ENCODE peak calls at places on chromosome 13, in four cellular contexts. H, L, B and P are unnamed samples.

GRCh38 chr13:48006396-48006795 is 5.3 kb upstream of the SUCLA2 start:
- DNase-seq in H (no peak), L (no peak), B (no peak), P (no peak)

GRCh38 chr13:30466841-30467252 is 1.1 kb upstream of the HMGB1 start:
- DNase-seq in H (no peak), L (no peak), B (peak; percentile 51), P (peak; percentile 68)

GRCh38 chr13:84430441-84430840 is 548.2 kb upstream of the SLITRK1 start:
- DNase-seq in H (no peak), L (no peak), B (no peak), P (no peak)

GRCh38 chr13:87120476-87120875 is 550.7 kb upstream of the SLITRK5 start:
- DNase-seq in H (no peak), L (no peak), B (no peak), P (no peak)

GRCh38 chr13:66895780-66896179 is 334.4 kb downstream of the PCDH9 start:
- DNase-seq in H (no peak), L (no peak), B (no peak), P (no peak)

GRCh38 chr13:33195693-33196464 is 89.7 kb downstream of the STARD13 start:
- DNase-seq in H (no peak), L (no peak), B (no peak), P (no peak)

GRCh38 chr13:43905435-43906031 is 25.8 kb downstream of the LACC1 start:
- DNase-seq in H (peak; percentile 5), L (no peak), B (peak; percentile 65), P (peak; percentile 67)

GRCh38 chr13:75225288-75225687 is 256.7 kb downstream of the TBC1D4 start:
- DNase-seq in H (no peak), L (no peak), B (no peak), P (no peak)

GRCh38 chr13:76791290-76791664 is 94.9 kb downstream of the KCTD12 start:
- DNase-seq in H (no peak), L (no peak), B (no peak), P (no peak)

GRCh38 chr13:51905787-51906186 is 44.0 kb downstream of the CCDC70 start:
- DNase-seq in H (no peak), L (no peak), B (no peak), P (no peak)

GRCh38 chr13:94210826-94211225 is 268.7 kb downstream of the DCT start:
- DNase-seq in H (peak; percentile 15), L (no peak), B (no peak), P (no peak)

GRCh38 chr13:114101831-114102520 is 30.4 kb downstream of the RASA3 start:
- DNase-seq in H (no peak), L (no peak), B (no peak), P (no peak)

GRCh38 chr13:97855570-97855970 is 97.9 kb upstream of the IPO5 start:
- DNase-seq in H (peak; percentile 6), L (no peak), B (peak; percentile 38), P (peak; percentile 73)

GRCh38 chr13:26021516-26021915 is 30.3 kb downstream of the SHISA2 start:
- DNase-seq in H (no peak), L (no peak), B (no peak), P (no peak)

GRCh38 chr13:92769064-92769463 is 457.5 kb upstream of the GPC6 start:
- DNase-seq in H (no peak), L (no peak), B (no peak), P (no peak)

GRCh38 chr13:24161010-24161775 is 673 bp downstream of the SPATA13 start:
- DNase-seq in H (peak; percentile 54), L (no peak), B (no peak), P (peak; percentile 65)

GRCh38 chr13:72643339-72643989 is 84.0 kb downstream of the MZT1 start:
- DNase-seq in H (peak; percentile 73), L (no peak), B (peak; percentile 16), P (peak; percentile 47)

GRCh38 chr13:42581427-42581826 is 7.5 kb downstream of the TNFSF11 start:
- DNase-seq in H (no peak), L (no peak), B (no peak), P (no peak)

GRCh38 chr13:99522288-99522687 is 21.0 kb downstream of the TM9SF2 start:
- DNase-seq in H (no peak), L (no peak), B (no peak), P (no peak)

GRCh38 chr13:102724923-102725322 is 30.1 kb upstream of the METTL21C start:
- DNase-seq in H (no peak), L (peak; percentile 1), B (peak; percentile 3), P (peak; percentile 8)

GRCh38 chr13:67438465-67438864 is 208.3 kb upstream of the PCDH9 start:
- DNase-seq in H (no peak), L (no peak), B (no peak), P (peak; percentile 3)

GRCh38 chr13:113616991-113617749 is 32.6 kb downstream of the TFDP1 start:
- DNase-seq in H (no peak), L (no peak), B (no peak), P (no peak)

GRCh38 chr13:70755411-70755810 is 647.2 kb upstream of the KLHL1 start:
- DNase-seq in H (no peak), L (no peak), B (no peak), P (no peak)

GRCh38 chr13:97004096-97004876 is 10.0 kb upstream of the OXGR1 start:
- DNase-seq in H (no peak), L (no peak), B (no peak), P (no peak)

GRCh38 chr13:101552286-101552685 is 99.8 kb downstream of the ITGBL1 start:
- DNase-seq in H (no peak), L (no peak), B (no peak), P (peak; percentile 6)

GRCh38 chr13:74774252-74774651 is 640.0 kb upstream of the KLF12 start:
- DNase-seq in H (no peak), L (no peak), B (no peak), P (no peak)

GRCh38 chr13:43545317-43545874 is 241.4 kb downstream of the ENOX1 start:
- DNase-seq in H (no peak), L (no peak), B (no peak), P (no peak)

GRCh38 chr13:72163671-72164070 is 296.7 kb upstream of the DACH1 start:
- DNase-seq in H (no peak), L (no peak), B (no peak), P (no peak)

GRCh38 chr13:48892311-48892710 is 83.4 kb upstream of the FNDC3A start:
- DNase-seq in H (no peak), L (no peak), B (no peak), P (no peak)